ENCODE peak calls at places on chromosomes 5 and 9, in four cellular contexts. Z, B, V and X are unnamed samples.
A peak's percentile ranks its signal among the peaks of the same experiment; 100 is the strongest.

GRCh38 chr9:97698865-97699264 is 1.7 kb upstream of the XPA start:
- DNase-seq in Z (no peak), B (no peak), V (no peak), X (no peak)

GRCh38 chr9:114411452-114411851 is 23.7 kb upstream of the AKNA start:
- DNase-seq in Z (no peak), B (no peak), V (no peak), X (no peak)

GRCh38 chr9:120830151-120830550 is 12.6 kb downstream of the PSMD5 start:
- DNase-seq in Z (no peak), B (peak; percentile 63), V (no peak), X (peak; percentile 69)

GRCh38 chr5:162323471-162323870 is 255.9 kb downstream of the GABRG2 start:
- DNase-seq in Z (peak; percentile 37), B (no peak), V (no peak), X (no peak)

GRCh38 chr9:4832786-4833579 is 40.2 kb downstream of the RCL1 start:
- DNase-seq in Z (peak; percentile 89), B (peak; percentile 98), V (no peak), X (peak; percentile 100)

GRCh38 chr5:81297531-81297930 is 3.9 kb upstream of the ZCCHC9 start:
- DNase-seq in Z (no peak), B (no peak), V (no peak), X (no peak)

GRCh38 chr9:136372561-136373299 is 739 bp downstream of the CARD9 start:
- DNase-seq in Z (peak; percentile 93), B (peak; percentile 91), V (no peak), X (peak; percentile 86)

GRCh38 chr9:94974154-94974860 is 247.8 kb downstream of the AOPEP start:
- DNase-seq in Z (no peak), B (peak; percentile 4), V (no peak), X (no peak)

GRCh38 chr9:2262809-2263510 is 247.8 kb downstream of the SMARCA2 start:
- DNase-seq in Z (no peak), B (peak; percentile 2), V (no peak), X (no peak)

GRCh38 chr9:123441769-123442168 is 85.8 kb downstream of the CRB2 start:
- DNase-seq in Z (no peak), B (no peak), V (no peak), X (no peak)

GRCh38 chr5:130549884-130550552 is 615.0 kb downstream of the HINT1 start:
- DNase-seq in Z (peak; percentile 66), B (peak; percentile 79), V (no peak), X (no peak)

GRCh38 chr5:133121611-133122150 is 69.9 kb downstream of the HSPA4 start:
- DNase-seq in Z (no peak), B (no peak), V (no peak), X (no peak)

GRCh38 chr9:116550728-116551436 is 136.2 kb upstream of the TRIM32 start:
- DNase-seq in Z (no peak), B (peak; percentile 25), V (no peak), X (peak; percentile 56)

GRCh38 chr5:108703313-108703712 is 44.4 kb upstream of the FER start:
- DNase-seq in Z (no peak), B (no peak), V (no peak), X (no peak)

GRCh38 chr5:60883229-60883628 is 39.2 kb upstream of the ELOVL7 start:
- DNase-seq in Z (peak; percentile 6), B (peak; percentile 6), V (no peak), X (no peak)

GRCh38 chr9:134634190-134634589 is 7.4 kb upstream of the COL5A1 start:
- DNase-seq in Z (no peak), B (no peak), V (no peak), X (no peak)

GRCh38 chr5:135308752-135309151 is 90.3 kb downstream of the MACROH2A1 start:
- DNase-seq in Z (no peak), B (peak; percentile 97), V (no peak), X (peak; percentile 96)

GRCh38 chr9:106752581-106752980 is 110.4 kb upstream of the ZNF462 start:
- DNase-seq in Z (peak; percentile 67), B (no peak), V (no peak), X (peak; percentile 8)

GRCh38 chr5:82356808-82357671 is 78.9 kb upstream of the RPS23 start:
- DNase-seq in Z (no peak), B (peak; percentile 91), V (no peak), X (peak; percentile 94)

GRCh38 chr9:128689820-128690683 is 1.0 kb downstream of the SET start:
- DNase-seq in Z (peak; percentile 52), B (peak; percentile 61), V (no peak), X (peak; percentile 37)

GRCh38 chr5:54273715-54274114 is 36.7 kb downstream of the ARL15 start:
- DNase-seq in Z (no peak), B (no peak), V (no peak), X (no peak)

GRCh38 chr9:3732077-3733038 is 206.6 kb upstream of the RFX3 start:
- DNase-seq in Z (peak; percentile 87), B (peak; percentile 91), V (peak; percentile 18), X (peak; percentile 90)

GRCh38 chr5:8188874-8189588 is 320.1 kb downstream of the MTRR start:
- DNase-seq in Z (no peak), B (no peak), V (no peak), X (peak; percentile 1)

GRCh38 chr9:134830126-134830525 is 50.5 kb upstream of the FCN2 start:
- DNase-seq in Z (no peak), B (no peak), V (no peak), X (no peak)

GRCh38 chr5:77947051-77947428 is 170.9 kb upstream of the TBCA start:
- DNase-seq in Z (no peak), B (no peak), V (no peak), X (no peak)

GRCh38 chr9:124010665-124011321 is 775 bp upstream of the LHX2 start:
- DNase-seq in Z (peak; percentile 21), B (peak; percentile 44), V (no peak), X (no peak)